ENCODE peak calls at places on chromosomes 3 and 15, in ten cellular contexts. One of them, this sample, is unnamed.
A peak's percentile ranks its signal among the peaks of the same experiment; 100 is the strongest.

GRCh38 chr3:107204121-107204520 is 173.1 kb upstream of the CCDC54 start:
- DNase-seq in T-helper 9 cell: no peak
- DNase-seq in thoracic aorta: no peak
- DNase-seq in lower lobe of right lung: no peak
- DNase-seq in left lung: no peak
- DNase-seq in GM10248: no peak
- DNase-seq in T-helper 17 cell: no peak
- DNase-seq in breast epithelium: no peak
- DNase-seq in DMS 273 treated with DMSO at 0.1 percent for 48 hours: no peak
- DNase-seq in amniotic stem cell: no peak
- DNase-seq in this sample: no peak

GRCh38 chr3:184145120-184145524 is 10.0 kb downstream of the EIF2B5 start:
- DNase-seq in T-helper 9 cell: no peak
- DNase-seq in T-helper 17 cell: no peak
- DNase-seq in lower lobe of right lung: peak; percentile 51
- DNase-seq in breast epithelium: peak; percentile 76
- DNase-seq in thoracic aorta: no peak
- DNase-seq in DMS 273 treated with DMSO at 0.1 percent for 48 hours: peak; percentile 74
- DNase-seq in left lung: no peak
- DNase-seq in amniotic stem cell: no peak
- DNase-seq in GM10248: no peak
- DNase-seq in this sample: peak; percentile 74

GRCh38 chr15:88736204-88736603 is 67.0 kb upstream of the ACAN start:
- DNase-seq in thoracic aorta: no peak
- DNase-seq in T-helper 9 cell: no peak
- DNase-seq in left lung: no peak
- DNase-seq in T-helper 17 cell: no peak
- DNase-seq in GM10248: no peak
- DNase-seq in lower lobe of right lung: no peak
- DNase-seq in breast epithelium: no peak
- DNase-seq in amniotic stem cell: no peak
- DNase-seq in DMS 273 treated with DMSO at 0.1 percent for 48 hours: no peak
- DNase-seq in this sample: no peak

GRCh38 chr3:4997946-4998345 is 18.7 kb downstream of the BHLHE40 start:
- DNase-seq in DMS 273 treated with DMSO at 0.1 percent for 48 hours: no peak
- DNase-seq in amniotic stem cell: no peak
- DNase-seq in thoracic aorta: no peak
- DNase-seq in GM10248: no peak
- DNase-seq in T-helper 17 cell: no peak
- DNase-seq in left lung: no peak
- DNase-seq in breast epithelium: no peak
- DNase-seq in lower lobe of right lung: no peak
- DNase-seq in T-helper 9 cell: no peak
- DNase-seq in this sample: no peak

GRCh38 chr3:28244471-28244870 is 3.1 kb downstream of the CMC1 start:
- DNase-seq in amniotic stem cell: no peak
- DNase-seq in breast epithelium: no peak
- DNase-seq in T-helper 17 cell: no peak
- DNase-seq in DMS 273 treated with DMSO at 0.1 percent for 48 hours: no peak
- DNase-seq in lower lobe of right lung: peak; percentile 58
- DNase-seq in thoracic aorta: no peak
- DNase-seq in left lung: peak; percentile 36
- DNase-seq in GM10248: no peak
- DNase-seq in T-helper 9 cell: no peak
- DNase-seq in this sample: no peak

GRCh38 chr15:35481992-35482391 is 64.0 kb downstream of the DPH6 start:
- DNase-seq in T-helper 9 cell: no peak
- DNase-seq in amniotic stem cell: peak; percentile 57
- DNase-seq in thoracic aorta: no peak
- DNase-seq in GM10248: no peak
- DNase-seq in DMS 273 treated with DMSO at 0.1 percent for 48 hours: no peak
- DNase-seq in left lung: no peak
- DNase-seq in breast epithelium: no peak
- DNase-seq in T-helper 17 cell: no peak
- DNase-seq in lower lobe of right lung: no peak
- DNase-seq in this sample: peak; percentile 32

GRCh38 chr3:106963446-106963845 is 413.8 kb upstream of the CCDC54 start:
- DNase-seq in DMS 273 treated with DMSO at 0.1 percent for 48 hours: no peak
- DNase-seq in GM10248: no peak
- DNase-seq in breast epithelium: no peak
- DNase-seq in T-helper 9 cell: no peak
- DNase-seq in thoracic aorta: no peak
- DNase-seq in amniotic stem cell: peak; percentile 31
- DNase-seq in left lung: no peak
- DNase-seq in T-helper 17 cell: no peak
- DNase-seq in lower lobe of right lung: no peak
- DNase-seq in this sample: no peak

GRCh38 chr3:19543212-19543841 is 390.7 kb downstream of the EFHB start:
- DNase-seq in lower lobe of right lung: no peak
- DNase-seq in DMS 273 treated with DMSO at 0.1 percent for 48 hours: no peak
- DNase-seq in thoracic aorta: no peak
- DNase-seq in T-helper 17 cell: no peak
- DNase-seq in left lung: no peak
- DNase-seq in amniotic stem cell: no peak
- DNase-seq in GM10248: peak; percentile 18
- DNase-seq in breast epithelium: no peak
- DNase-seq in T-helper 9 cell: no peak
- DNase-seq in this sample: no peak

GRCh38 chr3:172646439-172647015 is 64.3 kb downstream of the NCEH1 start:
- DNase-seq in GM10248: no peak
- DNase-seq in T-helper 17 cell: no peak
- DNase-seq in DMS 273 treated with DMSO at 0.1 percent for 48 hours: peak; percentile 75
- DNase-seq in left lung: no peak
- DNase-seq in T-helper 9 cell: no peak
- DNase-seq in amniotic stem cell: no peak
- DNase-seq in breast epithelium: no peak
- DNase-seq in lower lobe of right lung: no peak
- DNase-seq in thoracic aorta: no peak
- DNase-seq in this sample: no peak

GRCh38 chr15:75167588-75168076 is 34.0 kb upstream of the C15orf39 start:
- DNase-seq in thoracic aorta: no peak
- DNase-seq in GM10248: no peak
- DNase-seq in T-helper 9 cell: no peak
- DNase-seq in breast epithelium: peak; percentile 0
- DNase-seq in T-helper 17 cell: no peak
- DNase-seq in DMS 273 treated with DMSO at 0.1 percent for 48 hours: no peak
- DNase-seq in amniotic stem cell: no peak
- DNase-seq in lower lobe of right lung: no peak
- DNase-seq in left lung: no peak
- DNase-seq in this sample: no peak

GRCh38 chr3:43768594-43768993 is 77.9 kb downstream of the ABHD5 start:
- DNase-seq in T-helper 17 cell: no peak
- DNase-seq in left lung: peak; percentile 55
- DNase-seq in thoracic aorta: no peak
- DNase-seq in T-helper 9 cell: no peak
- DNase-seq in breast epithelium: no peak
- DNase-seq in amniotic stem cell: no peak
- DNase-seq in lower lobe of right lung: peak; percentile 58
- DNase-seq in DMS 273 treated with DMSO at 0.1 percent for 48 hours: peak; percentile 39
- DNase-seq in GM10248: no peak
- DNase-seq in this sample: peak; percentile 10

GRCh38 chr3:103614719-103615118 is 1179.9 kb downstream of the ZPLD1 start:
- DNase-seq in DMS 273 treated with DMSO at 0.1 percent for 48 hours: no peak
- DNase-seq in T-helper 17 cell: no peak
- DNase-seq in left lung: no peak
- DNase-seq in breast epithelium: no peak
- DNase-seq in lower lobe of right lung: no peak
- DNase-seq in amniotic stem cell: no peak
- DNase-seq in T-helper 9 cell: no peak
- DNase-seq in GM10248: no peak
- DNase-seq in thoracic aorta: no peak
- DNase-seq in this sample: no peak

GRCh38 chr3:23776352-23776891 is 29.3 kb upstream of the UBE2E1 start:
- DNase-seq in DMS 273 treated with DMSO at 0.1 percent for 48 hours: no peak
- DNase-seq in left lung: no peak
- DNase-seq in thoracic aorta: no peak
- DNase-seq in breast epithelium: no peak
- DNase-seq in lower lobe of right lung: no peak
- DNase-seq in GM10248: no peak
- DNase-seq in amniotic stem cell: no peak
- DNase-seq in T-helper 9 cell: no peak
- DNase-seq in T-helper 17 cell: no peak
- DNase-seq in this sample: no peak

GRCh38 chr15:69393831-69394491 is 20.2 kb upstream of the KIF23 start:
- DNase-seq in thoracic aorta: no peak
- DNase-seq in T-helper 9 cell: no peak
- DNase-seq in breast epithelium: no peak
- DNase-seq in left lung: no peak
- DNase-seq in lower lobe of right lung: no peak
- DNase-seq in DMS 273 treated with DMSO at 0.1 percent for 48 hours: no peak
- DNase-seq in amniotic stem cell: no peak
- DNase-seq in T-helper 17 cell: no peak
- DNase-seq in GM10248: no peak
- DNase-seq in this sample: no peak

GRCh38 chr3:117366574-117366973 is 657.0 kb downstream of the TUSC7 start:
- DNase-seq in thoracic aorta: no peak
- DNase-seq in lower lobe of right lung: no peak
- DNase-seq in left lung: no peak
- DNase-seq in breast epithelium: no peak
- DNase-seq in DMS 273 treated with DMSO at 0.1 percent for 48 hours: no peak
- DNase-seq in T-helper 17 cell: no peak
- DNase-seq in T-helper 9 cell: no peak
- DNase-seq in GM10248: no peak
- DNase-seq in amniotic stem cell: no peak
- DNase-seq in this sample: no peak

GRCh38 chr3:195118671-195119070 is 152.3 kb downstream of the XXYLT1 start:
- DNase-seq in left lung: no peak
- DNase-seq in DMS 273 treated with DMSO at 0.1 percent for 48 hours: no peak
- DNase-seq in thoracic aorta: no peak
- DNase-seq in GM10248: no peak
- DNase-seq in T-helper 17 cell: no peak
- DNase-seq in breast epithelium: no peak
- DNase-seq in T-helper 9 cell: no peak
- DNase-seq in lower lobe of right lung: no peak
- DNase-seq in amniotic stem cell: no peak
- DNase-seq in this sample: no peak

GRCh38 chr3:161217496-161217895 is 3.6 kb upstream of the NMD3 start:
- DNase-seq in T-helper 17 cell: no peak
- DNase-seq in thoracic aorta: no peak
- DNase-seq in breast epithelium: no peak
- DNase-seq in GM10248: no peak
- DNase-seq in lower lobe of right lung: no peak
- DNase-seq in left lung: no peak
- DNase-seq in amniotic stem cell: no peak
- DNase-seq in T-helper 9 cell: no peak
- DNase-seq in DMS 273 treated with DMSO at 0.1 percent for 48 hours: no peak
- DNase-seq in this sample: no peak

GRCh38 chr15:29242466-29243242 is 27.0 kb downstream of the NSMCE3 start:
- DNase-seq in T-helper 9 cell: no peak
- DNase-seq in GM10248: no peak
- DNase-seq in left lung: no peak
- DNase-seq in amniotic stem cell: no peak
- DNase-seq in breast epithelium: no peak
- DNase-seq in T-helper 17 cell: no peak
- DNase-seq in thoracic aorta: no peak
- DNase-seq in lower lobe of right lung: no peak
- DNase-seq in DMS 273 treated with DMSO at 0.1 percent for 48 hours: no peak
- DNase-seq in this sample: no peak

GRCh38 chr15:68208641-68209240 is 3.6 kb upstream of the CALML4 start:
- DNase-seq in T-helper 9 cell: no peak
- DNase-seq in DMS 273 treated with DMSO at 0.1 percent for 48 hours: no peak
- DNase-seq in thoracic aorta: no peak
- DNase-seq in breast epithelium: peak; percentile 39
- DNase-seq in T-helper 17 cell: no peak
- DNase-seq in left lung: no peak
- DNase-seq in GM10248: peak; percentile 36
- DNase-seq in lower lobe of right lung: no peak
- DNase-seq in amniotic stem cell: no peak
- DNase-seq in this sample: no peak

GRCh38 chr15:68502398-68502901 is 70.5 kb upstream of the ITGA11 start:
- DNase-seq in T-helper 17 cell: no peak
- DNase-seq in breast epithelium: no peak
- DNase-seq in T-helper 9 cell: no peak
- DNase-seq in DMS 273 treated with DMSO at 0.1 percent for 48 hours: no peak
- DNase-seq in GM10248: no peak
- DNase-seq in lower lobe of right lung: no peak
- DNase-seq in thoracic aorta: no peak
- DNase-seq in amniotic stem cell: no peak
- DNase-seq in left lung: no peak
- DNase-seq in this sample: no peak

GRCh38 chr3:16386536-16386935 is 121.5 kb downstream of the OXNAD1 start:
- DNase-seq in breast epithelium: no peak
- DNase-seq in T-helper 17 cell: no peak
- DNase-seq in amniotic stem cell: no peak
- DNase-seq in lower lobe of right lung: no peak
- DNase-seq in thoracic aorta: no peak
- DNase-seq in GM10248: no peak
- DNase-seq in T-helper 9 cell: no peak
- DNase-seq in DMS 273 treated with DMSO at 0.1 percent for 48 hours: no peak
- DNase-seq in left lung: no peak
- DNase-seq in this sample: no peak

GRCh38 chr3:380801-381200 is 184.2 kb downstream of the CHL1 start:
- DNase-seq in DMS 273 treated with DMSO at 0.1 percent for 48 hours: no peak
- DNase-seq in T-helper 17 cell: no peak
- DNase-seq in amniotic stem cell: no peak
- DNase-seq in thoracic aorta: no peak
- DNase-seq in breast epithelium: no peak
- DNase-seq in T-helper 9 cell: no peak
- DNase-seq in left lung: no peak
- DNase-seq in lower lobe of right lung: no peak
- DNase-seq in GM10248: no peak
- DNase-seq in this sample: no peak

GRCh38 chr3:29240248-29240647 is 40.6 kb upstream of the RBMS3 start:
- DNase-seq in amniotic stem cell: no peak
- DNase-seq in left lung: no peak
- DNase-seq in GM10248: no peak
- DNase-seq in lower lobe of right lung: no peak
- DNase-seq in breast epithelium: no peak
- DNase-seq in DMS 273 treated with DMSO at 0.1 percent for 48 hours: no peak
- DNase-seq in thoracic aorta: no peak
- DNase-seq in T-helper 17 cell: no peak
- DNase-seq in T-helper 9 cell: no peak
- DNase-seq in this sample: no peak

GRCh38 chr15:92970656-92971055 is 70.5 kb downstream of the CHD2 start:
- DNase-seq in DMS 273 treated with DMSO at 0.1 percent for 48 hours: no peak
- DNase-seq in thoracic aorta: no peak
- DNase-seq in T-helper 9 cell: no peak
- DNase-seq in GM10248: no peak
- DNase-seq in breast epithelium: no peak
- DNase-seq in lower lobe of right lung: no peak
- DNase-seq in T-helper 17 cell: no peak
- DNase-seq in amniotic stem cell: no peak
- DNase-seq in left lung: no peak
- DNase-seq in this sample: no peak

GRCh38 chr3:73449774-73450173 is 175.0 kb downstream of the PDZRN3 start:
- DNase-seq in thoracic aorta: no peak
- DNase-seq in left lung: no peak
- DNase-seq in amniotic stem cell: no peak
- DNase-seq in DMS 273 treated with DMSO at 0.1 percent for 48 hours: no peak
- DNase-seq in breast epithelium: no peak
- DNase-seq in T-helper 17 cell: no peak
- DNase-seq in lower lobe of right lung: no peak
- DNase-seq in GM10248: no peak
- DNase-seq in T-helper 9 cell: no peak
- DNase-seq in this sample: no peak

GRCh38 chr3:48663489-48664312 is 1.0 kb upstream of the CELSR3 start:
- DNase-seq in thoracic aorta: peak; percentile 93
- DNase-seq in breast epithelium: peak; percentile 94
- DNase-seq in T-helper 17 cell: peak; percentile 84
- DNase-seq in left lung: peak; percentile 90
- DNase-seq in GM10248: peak; percentile 100
- DNase-seq in lower lobe of right lung: peak; percentile 93
- DNase-seq in amniotic stem cell: peak; percentile 90
- DNase-seq in DMS 273 treated with DMSO at 0.1 percent for 48 hours: peak; percentile 92
- DNase-seq in T-helper 9 cell: peak; percentile 74
- DNase-seq in this sample: peak; percentile 91

GRCh38 chr3:9028134-9028533 is 64.9 kb upstream of the RAD18 start:
- DNase-seq in breast epithelium: peak; percentile 86
- DNase-seq in T-helper 9 cell: no peak
- DNase-seq in DMS 273 treated with DMSO at 0.1 percent for 48 hours: peak; percentile 31
- DNase-seq in GM10248: no peak
- DNase-seq in T-helper 17 cell: no peak
- DNase-seq in amniotic stem cell: no peak
- DNase-seq in thoracic aorta: peak; percentile 13
- DNase-seq in left lung: peak; percentile 83
- DNase-seq in lower lobe of right lung: peak; percentile 88
- DNase-seq in this sample: peak; percentile 85

GRCh38 chr3:121735047-121735696 is 14.4 kb downstream of the GOLGB1 start:
- DNase-seq in GM10248: peak; percentile 31
- DNase-seq in T-helper 9 cell: no peak
- DNase-seq in breast epithelium: no peak
- DNase-seq in left lung: no peak
- DNase-seq in lower lobe of right lung: no peak
- DNase-seq in T-helper 17 cell: no peak
- DNase-seq in DMS 273 treated with DMSO at 0.1 percent for 48 hours: no peak
- DNase-seq in thoracic aorta: no peak
- DNase-seq in amniotic stem cell: no peak
- DNase-seq in this sample: no peak

This sample was measured in mucosa of gallbladder.